ENCODE peak calls at places on chromosome X, in ten cellular contexts. O, V, W, I, P, K, Z, M, R and D are unnamed samples.

GRCh38 chrX:114619874-114620273 is 36.0 kb downstream of the HTR2C start:
- DNase-seq in O (no peak), V (no peak), W (no peak), I (peak), P (peak), K (no peak), Z (peak), M (no peak), R (no peak), D (no peak)

GRCh38 chrX:13398073-13398823 is 78.4 kb upstream of the ATXN3L start:
- DNase-seq in O (peak), V (peak), W (no peak), I (peak), P (peak), K (peak), Z (peak), M (peak), R (peak), D (no peak)

GRCh38 chrX:68059469-68059868 is 373.8 kb downstream of the OPHN1 start:
- DNase-seq in O (no peak), V (no peak), W (no peak), I (no peak), P (peak), K (no peak), Z (no peak), M (peak), R (no peak), D (no peak)

GRCh38 chrX:51026862-51027261 is 116.3 kb downstream of the BMP15 start:
- DNase-seq in O (no peak), V (no peak), W (no peak), I (no peak), P (no peak), K (no peak), Z (no peak), M (no peak), R (no peak), D (no peak)

GRCh38 chrX:134144231-134144630 is 92.8 kb upstream of the CCDC160 start:
- DNase-seq in O (no peak), V (no peak), W (no peak), I (peak), P (peak), K (no peak), Z (no peak), M (no peak), R (peak), D (no peak)

GRCh38 chrX:151393514-151393913 is 3.5 kb upstream of the VMA21 start:
- DNase-seq in O (no peak), V (no peak), W (no peak), I (no peak), P (no peak), K (no peak), Z (no peak), M (no peak), R (peak), D (no peak)

GRCh38 chrX:49226946-49227345 is 6.2 kb downstream of the CACNA1F start:
- DNase-seq in O (no peak), V (no peak), W (no peak), I (no peak), P (no peak), K (no peak), Z (no peak), M (no peak), R (no peak), D (no peak)

GRCh38 chrX:637660-638481 is 7.3 kb downstream of the SHOX start:
- DNase-seq in O (no peak), V (no peak), W (peak), I (no peak), P (no peak), K (no peak), Z (no peak), M (no peak), R (no peak), D (no peak)

GRCh38 chrX:133375558-133376340 is 39.5 kb downstream of the GPC4 start:
- DNase-seq in O (peak), V (no peak), W (no peak), I (no peak), P (no peak), K (no peak), Z (no peak), M (no peak), R (no peak), D (no peak)

GRCh38 chrX:105477351-105477750 is 256.9 kb upstream of the TEX13A start:
- DNase-seq in O (no peak), V (no peak), W (no peak), I (no peak), P (no peak), K (no peak), Z (no peak), M (no peak), R (no peak), D (no peak)

GRCh38 chrX:23789386-23790146 is 6.6 kb downstream of the SAT1 start:
- DNase-seq in O (peak), V (no peak), W (peak), I (no peak), P (no peak), K (no peak), Z (peak), M (no peak), R (no peak), D (no peak)